ENCODE peak calls at places on chromosomes 1 and 21, in ten cellular contexts. One of them, this sample, is unnamed.

GRCh38 chr1:41525891-41526587 is 41.6 kb upstream of the EDN2 start:
- DNase-seq in ureter: no peak
- DNase-seq in left lung: no peak
- DNase-seq in CD8-positive, alpha-beta memory T cell: no peak
- DNase-seq in astrocyte: no peak
- DNase-seq in stimulated activated naive B cell treated with anti-CD40 and anti-IgM and Interleukin-4, amounts not matched to agents 10 μg/mL and 1 μg/mL and 100 μg/mL, for 72 hours: no peak
- DNase-seq in caudate nucleus: no peak
- DNase-seq in activated CD8-positive, alpha-beta memory T cell treated with anti-CD3 and anti-CD28 coated beads, Interleukin-2, amount 50 U/mL, for 48 hours: no peak
- DNase-seq in GM10248: no peak
- DNase-seq in lower lobe of right lung: no peak
- DNase-seq in this sample: no peak

GRCh38 chr1:241742084-241742483 is 90.0 kb downstream of the WDR64 start:
- DNase-seq in ureter: no peak
- DNase-seq in left lung: no peak
- DNase-seq in CD8-positive, alpha-beta memory T cell: no peak
- DNase-seq in astrocyte: no peak
- DNase-seq in stimulated activated naive B cell treated with anti-CD40 and anti-IgM and Interleukin-4, amounts not matched to agents 10 μg/mL and 1 μg/mL and 100 μg/mL, for 72 hours: no peak
- DNase-seq in caudate nucleus: no peak
- DNase-seq in activated CD8-positive, alpha-beta memory T cell treated with anti-CD3 and anti-CD28 coated beads, Interleukin-2, amount 50 U/mL, for 48 hours: no peak
- DNase-seq in GM10248: no peak
- DNase-seq in lower lobe of right lung: no peak
- DNase-seq in this sample: no peak

GRCh38 chr21:28018741-28019669 is 973.7 kb downstream of the LTN1 start:
- DNase-seq in ureter: no peak
- DNase-seq in left lung: no peak
- DNase-seq in CD8-positive, alpha-beta memory T cell: no peak
- DNase-seq in astrocyte: no peak
- DNase-seq in stimulated activated naive B cell treated with anti-CD40 and anti-IgM and Interleukin-4, amounts not matched to agents 10 μg/mL and 1 μg/mL and 100 μg/mL, for 72 hours: no peak
- DNase-seq in caudate nucleus: no peak
- DNase-seq in activated CD8-positive, alpha-beta memory T cell treated with anti-CD3 and anti-CD28 coated beads, Interleukin-2, amount 50 U/mL, for 48 hours: no peak
- DNase-seq in GM10248: no peak
- DNase-seq in lower lobe of right lung: no peak
- DNase-seq in this sample: no peak

GRCh38 chr1:46493316-46494032 is 3.8 kb downstream of the DMBX1 start:
- DNase-seq in ureter: no peak
- DNase-seq in left lung: no peak
- DNase-seq in CD8-positive, alpha-beta memory T cell: no peak
- DNase-seq in astrocyte: no peak
- DNase-seq in stimulated activated naive B cell treated with anti-CD40 and anti-IgM and Interleukin-4, amounts not matched to agents 10 μg/mL and 1 μg/mL and 100 μg/mL, for 72 hours: no peak
- DNase-seq in caudate nucleus: no peak
- DNase-seq in activated CD8-positive, alpha-beta memory T cell treated with anti-CD3 and anti-CD28 coated beads, Interleukin-2, amount 50 U/mL, for 48 hours: no peak
- DNase-seq in GM10248: no peak
- DNase-seq in lower lobe of right lung: no peak
- DNase-seq in this sample: no peak

GRCh38 chr1:56803561-56804156 is 15.5 kb downstream of the FYB2 start:
- DNase-seq in ureter: no peak
- DNase-seq in left lung: no peak
- DNase-seq in CD8-positive, alpha-beta memory T cell: no peak
- DNase-seq in astrocyte: no peak
- DNase-seq in stimulated activated naive B cell treated with anti-CD40 and anti-IgM and Interleukin-4, amounts not matched to agents 10 μg/mL and 1 μg/mL and 100 μg/mL, for 72 hours: no peak
- DNase-seq in caudate nucleus: no peak
- DNase-seq in activated CD8-positive, alpha-beta memory T cell treated with anti-CD3 and anti-CD28 coated beads, Interleukin-2, amount 50 U/mL, for 48 hours: no peak
- DNase-seq in GM10248: no peak
- DNase-seq in lower lobe of right lung: no peak
- DNase-seq in this sample: no peak

GRCh38 chr1:170126691-170127090 is 19.1 kb upstream of the NTMT2 start:
- DNase-seq in ureter: no peak
- DNase-seq in left lung: no peak
- DNase-seq in CD8-positive, alpha-beta memory T cell: no peak
- DNase-seq in astrocyte: peak; percentile 90
- DNase-seq in stimulated activated naive B cell treated with anti-CD40 and anti-IgM and Interleukin-4, amounts not matched to agents 10 μg/mL and 1 μg/mL and 100 μg/mL, for 72 hours: no peak
- DNase-seq in caudate nucleus: no peak
- DNase-seq in activated CD8-positive, alpha-beta memory T cell treated with anti-CD3 and anti-CD28 coated beads, Interleukin-2, amount 50 U/mL, for 48 hours: no peak
- DNase-seq in GM10248: peak; percentile 41
- DNase-seq in lower lobe of right lung: no peak
- DNase-seq in this sample: no peak

GRCh38 chr1:1019122-1019999 is 559 bp upstream of the AGRN start:
- DNase-seq in ureter: peak; percentile 80
- DNase-seq in left lung: peak; percentile 80
- DNase-seq in CD8-positive, alpha-beta memory T cell: peak; percentile 82
- DNase-seq in astrocyte: peak; percentile 47
- DNase-seq in stimulated activated naive B cell treated with anti-CD40 and anti-IgM and Interleukin-4, amounts not matched to agents 10 μg/mL and 1 μg/mL and 100 μg/mL, for 72 hours: peak; percentile 75
- DNase-seq in caudate nucleus: no peak
- DNase-seq in activated CD8-positive, alpha-beta memory T cell treated with anti-CD3 and anti-CD28 coated beads, Interleukin-2, amount 50 U/mL, for 48 hours: peak; percentile 90
- DNase-seq in GM10248: peak; percentile 95
- DNase-seq in lower lobe of right lung: peak; percentile 83
- DNase-seq in this sample: peak; percentile 91

GRCh38 chr1:160607051-160608032 is 28.0 kb upstream of the CD84 start:
- DNase-seq in ureter: peak; percentile 54
- DNase-seq in left lung: no peak
- DNase-seq in CD8-positive, alpha-beta memory T cell: peak; percentile 80
- DNase-seq in astrocyte: peak; percentile 55
- DNase-seq in stimulated activated naive B cell treated with anti-CD40 and anti-IgM and Interleukin-4, amounts not matched to agents 10 μg/mL and 1 μg/mL and 100 μg/mL, for 72 hours: no peak
- DNase-seq in caudate nucleus: no peak
- DNase-seq in activated CD8-positive, alpha-beta memory T cell treated with anti-CD3 and anti-CD28 coated beads, Interleukin-2, amount 50 U/mL, for 48 hours: no peak
- DNase-seq in GM10248: peak; percentile 57
- DNase-seq in lower lobe of right lung: no peak
- DNase-seq in this sample: no peak

GRCh38 chr1:64765826-64766225 is 21.0 kb downstream of the RAVER2 start:
- DNase-seq in ureter: no peak
- DNase-seq in left lung: no peak
- DNase-seq in CD8-positive, alpha-beta memory T cell: no peak
- DNase-seq in astrocyte: no peak
- DNase-seq in stimulated activated naive B cell treated with anti-CD40 and anti-IgM and Interleukin-4, amounts not matched to agents 10 μg/mL and 1 μg/mL and 100 μg/mL, for 72 hours: no peak
- DNase-seq in caudate nucleus: no peak
- DNase-seq in activated CD8-positive, alpha-beta memory T cell treated with anti-CD3 and anti-CD28 coated beads, Interleukin-2, amount 50 U/mL, for 48 hours: no peak
- DNase-seq in GM10248: no peak
- DNase-seq in lower lobe of right lung: no peak
- DNase-seq in this sample: no peak

GRCh38 chr1:147377263-147378246 is 135.1 kb downstream of the CHD1L start:
- DNase-seq in ureter: no peak
- DNase-seq in left lung: no peak
- DNase-seq in CD8-positive, alpha-beta memory T cell: no peak
- DNase-seq in astrocyte: no peak
- DNase-seq in stimulated activated naive B cell treated with anti-CD40 and anti-IgM and Interleukin-4, amounts not matched to agents 10 μg/mL and 1 μg/mL and 100 μg/mL, for 72 hours: no peak
- DNase-seq in caudate nucleus: no peak
- DNase-seq in activated CD8-positive, alpha-beta memory T cell treated with anti-CD3 and anti-CD28 coated beads, Interleukin-2, amount 50 U/mL, for 48 hours: no peak
- DNase-seq in GM10248: no peak
- DNase-seq in lower lobe of right lung: no peak
- DNase-seq in this sample: no peak

GRCh38 chr1:183633676-183634343 is 1.8 kb downstream of the ARPC5 start:
- DNase-seq in ureter: no peak
- DNase-seq in left lung: no peak
- DNase-seq in CD8-positive, alpha-beta memory T cell: peak; percentile 49
- DNase-seq in astrocyte: peak; percentile 87
- DNase-seq in stimulated activated naive B cell treated with anti-CD40 and anti-IgM and Interleukin-4, amounts not matched to agents 10 μg/mL and 1 μg/mL and 100 μg/mL, for 72 hours: no peak
- DNase-seq in caudate nucleus: no peak
- DNase-seq in activated CD8-positive, alpha-beta memory T cell treated with anti-CD3 and anti-CD28 coated beads, Interleukin-2, amount 50 U/mL, for 48 hours: no peak
- DNase-seq in GM10248: peak; percentile 37
- DNase-seq in lower lobe of right lung: no peak
- DNase-seq in this sample: no peak